ENCODE peak calls at places on chromosomes 11 and 22, in five cellular contexts. P is naive thymus-derived CD4-positive, alpha-beta T cell; I is CD4-positive, alpha-beta memory T cell; F is A673; U is Caco-2. X is an unnamed sample.

GRCh38 chr22:19903031-19903430 is 38.5 kb upstream of the COMT start:
- DNase-seq in P (no peak), F (no peak), U (no peak), I (no peak), X (no peak)

GRCh38 chr11:73072935-73073481 is 69.1 kb downstream of the FCHSD2 start:
- DNase-seq in P (peak; percentile 3), U (no peak), I (peak; percentile 9), F (peak; percentile 19), X (no peak)

GRCh38 chr11:8959546-8960166 is 4.6 kb downstream of the TMEM9B start:
- DNase-seq in U (peak; percentile 46), F (peak; percentile 66), I (peak; percentile 20), P (peak; percentile 27), X (no peak)

GRCh38 chr11:90840071-90840470 is 617.2 kb upstream of the CHORDC1 start:
- DNase-seq in F (no peak), I (no peak), P (no peak), U (no peak), X (no peak)

GRCh38 chr22:48897959-48898358 is 929.7 kb downstream of the BRD1 start:
- DNase-seq in U (no peak), P (no peak), F (no peak), I (no peak), X (no peak)

GRCh38 chr22:48900626-48901025 is 927.0 kb downstream of the BRD1 start:
- DNase-seq in P (no peak), I (no peak), U (no peak), F (no peak), X (no peak)

GRCh38 chr11:44575288-44575672 is 9.8 kb downstream of the CD82 start:
- DNase-seq in F (no peak), P (no peak), I (no peak), U (no peak), X (no peak)

GRCh38 chr11:88886796-88887195 is 179.0 kb downstream of the GRM5 start:
- DNase-seq in I (peak; percentile 28), P (no peak), U (peak; percentile 57), F (peak; percentile 22), X (peak; percentile 18)

GRCh38 chr11:76604652-76605241 is 65.8 kb downstream of the LRRC32 start:
- DNase-seq in I (no peak), P (no peak), F (no peak), U (no peak), X (no peak)

GRCh38 chr11:46361283-46362145 is 14.3 kb downstream of the DGKZ start:
- DNase-seq in I (peak; percentile 58), F (peak; percentile 97), P (peak; percentile 69), U (no peak), X (peak; percentile 69)

GRCh38 chr11:106642331-106642730 is 375.9 kb downstream of the GUCY1A2 start:
- DNase-seq in F (no peak), P (no peak), U (no peak), I (no peak), X (no peak)

GRCh38 chr11:68142028-68142412 is 20.8 kb upstream of the CHKA start:
- DNase-seq in P (peak; percentile 12), F (no peak), I (peak; percentile 6), U (no peak), X (peak; percentile 19)

GRCh38 chr22:48140261-48140660 is 1377.8 kb downstream of the TBC1D22A start:
- DNase-seq in U (no peak), P (no peak), I (no peak), F (no peak), X (no peak)

GRCh38 chr11:94884322-94884721 is 89.0 kb downstream of the CWC15 start:
- DNase-seq in U (no peak), F (no peak), P (no peak), I (no peak), X (no peak)

DNA sequence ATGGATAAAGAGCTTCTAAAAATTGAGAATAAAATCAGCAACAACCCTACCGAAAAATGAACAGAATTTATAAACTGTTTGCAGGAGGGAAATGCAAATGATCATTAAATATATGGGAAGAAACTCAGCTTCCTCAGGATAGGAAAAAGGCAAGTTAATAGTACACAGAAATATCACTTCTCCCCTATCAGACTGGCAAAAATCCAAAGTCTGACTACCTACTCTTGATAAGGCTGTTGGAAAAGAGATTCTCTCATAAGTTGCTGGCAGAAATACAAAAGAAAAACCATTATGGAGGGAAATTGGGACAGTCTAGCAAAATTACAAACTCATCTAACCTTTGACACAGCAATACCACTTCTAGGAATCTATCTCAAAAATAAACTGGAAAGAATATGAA is 100.9 kb upstream of the LDLRAD3 start:
- DNase-seq in I (no peak), P (no peak), F (no peak), U (no peak), X (no peak)
- H3K4me1 ChIP-seq in I (no peaks in the 10 kb centered on the region), P (no peaks in the 10 kb centered on the region), F (peaks cover 6% of the 10 kb centered on the region), U (no peaks in the 10 kb centered on the region), X (no peaks in the 10 kb centered on the region)

GRCh38 chr11:131833371-131833770 is 463.0 kb downstream of the NTM start:
- DNase-seq in F (no peak), P (no peak), U (no peak), I (no peak), X (no peak)

GRCh38 chr11:131823772-131824171 is 453.4 kb downstream of the NTM start:
- DNase-seq in P (no peak), I (no peak), F (no peak), U (no peak), X (no peak)

GRCh38 chr11:131827440-131827839 is 457.0 kb downstream of the NTM start:
- DNase-seq in I (no peak), F (no peak), P (no peak), U (no peak), X (no peak)

GRCh38 chr11:131824766-131825165 is 454.4 kb downstream of the NTM start:
- DNase-seq in I (no peak), F (no peak), U (no peak), P (no peak), X (no peak)

DNA sequence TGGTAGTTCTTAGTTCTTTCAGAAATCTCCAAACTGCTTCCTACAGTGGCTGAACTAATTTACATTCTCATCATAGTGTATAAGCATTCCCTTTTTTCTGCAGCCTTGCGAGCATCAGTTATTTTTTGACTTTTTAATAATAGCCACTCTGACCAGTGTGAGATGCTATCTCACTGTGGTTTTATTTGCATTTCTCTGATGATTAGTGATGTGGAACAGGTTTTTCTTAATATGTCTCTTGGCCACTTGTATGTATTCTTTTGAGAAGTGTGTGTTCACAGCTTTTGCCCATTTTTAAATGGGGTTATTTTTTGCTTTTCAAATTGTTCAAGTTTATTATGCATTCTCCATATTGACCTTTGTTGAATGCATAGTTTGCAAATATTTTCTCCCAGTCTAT is 459.3 kb downstream of the NTM start:
- DNase-seq in F (no peak), U (no peak), I (no peak), P (no peak), X (no peak)
- H3K4me3 ChIP-seq in F (no peak overlapping the region), U (no peak overlapping the region), I (no peak overlapping the region), P (no peak overlapping the region), X (no peak overlapping the region)

GRCh38 chr22:44611880-44612496 is 90.0 kb upstream of the PRR5 start:
- DNase-seq in P (no peak), U (no peak), F (no peak), I (no peak), X (no peak)
- H3K9me3 ChIP-seq in P (no peaks in the 10 kb centered on the region), U (peaks cover 10% of the 10 kb centered on the region), F (peaks cover 5% of the 10 kb centered on the region), I (peaks cover 13% of the 10 kb centered on the region), X (no peaks in the 10 kb centered on the region)

DNA sequence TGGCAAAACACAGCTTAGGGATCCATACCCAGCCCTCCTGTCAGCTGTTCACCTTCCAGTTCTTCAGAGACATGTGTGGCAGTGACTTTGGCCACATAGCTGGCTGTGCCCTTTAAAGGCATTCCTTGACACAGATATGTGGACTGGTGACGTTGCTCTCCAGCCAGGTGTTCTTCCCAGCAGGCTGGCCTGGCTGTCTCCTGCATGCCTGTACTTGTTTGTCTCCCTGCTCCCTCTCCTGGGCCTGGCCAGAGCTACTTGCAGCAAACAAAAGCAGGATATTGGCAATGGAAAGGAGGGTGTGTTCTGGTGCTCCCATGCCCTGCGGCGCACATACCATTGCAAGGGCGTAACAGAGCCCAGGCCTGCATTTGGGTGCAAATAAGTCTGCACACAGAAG is 38.3 kb downstream of the PIK3IP1 start:
- DNase-seq in I (no peak), P (no peak), F (no peak), U (peak; percentile 82), X (no peak)
- H3K4me1 ChIP-seq in I (peaks cover 2% of the 10 kb centered on the region), P (peaks cover 3% of the 10 kb centered on the region), F (no peaks in the 10 kb centered on the region), U (peaks cover 46% of the 10 kb centered on the region), X (peaks cover 2% of the 10 kb centered on the region)

DNA sequence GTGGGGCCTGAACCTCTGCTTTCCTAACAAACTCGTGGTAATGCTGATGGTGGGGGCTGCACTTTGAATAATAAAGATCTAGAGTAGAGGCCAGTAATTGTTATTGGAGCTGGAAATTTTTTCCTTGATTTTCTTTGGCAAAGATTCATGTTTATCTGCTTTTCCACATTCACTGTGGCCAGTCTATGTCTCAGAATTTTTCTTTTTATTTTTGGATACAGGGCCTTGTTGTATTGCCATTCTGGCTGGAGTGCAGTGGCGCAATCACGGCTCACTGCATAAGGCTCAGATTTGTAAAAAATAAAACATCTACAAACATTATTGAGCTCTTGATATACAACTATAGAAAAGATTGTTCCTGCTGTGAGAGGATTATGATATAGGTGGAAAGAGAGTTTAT is 1.6 kb downstream of the TMEM135 start:
- DNase-seq in P (no peak), F (no peak), I (no peak), U (no peak), X (no peak)
- H3K4me3 ChIP-seq in P (no peak overlapping the region), F (peak overlapping the region; percentile 75), I (no peak overlapping the region), U (peak overlapping the region; percentile 83), X (no peak overlapping the region)

DNA sequence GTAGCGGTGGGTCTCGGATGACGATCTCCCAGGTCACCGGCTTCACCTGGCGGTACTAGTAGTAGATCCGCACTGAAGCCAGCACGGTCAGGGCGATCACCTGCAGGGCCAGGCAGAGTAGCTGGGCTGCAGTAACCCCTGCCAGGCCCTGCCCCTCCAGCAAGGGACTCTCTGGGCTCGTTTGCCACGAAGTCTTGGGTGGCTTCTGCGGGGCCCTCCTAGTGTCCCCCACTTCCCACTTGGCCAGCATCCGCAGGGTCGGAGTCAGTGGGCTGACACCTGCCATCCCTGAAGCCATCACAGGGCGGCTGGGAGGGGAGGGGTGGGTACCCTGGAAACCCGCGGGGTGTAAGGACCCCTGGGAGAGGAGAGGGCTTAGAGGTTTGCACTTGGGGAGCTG is 214.0 kb downstream of the OR4C45 start:
- DNase-seq in U (no peak), I (no peak), P (no peak), F (no peak), X (no peak)
- H3K9me3 ChIP-seq in U (no peaks in the 10 kb centered on the region), I (no peaks in the 10 kb centered on the region), P (no peaks in the 10 kb centered on the region), F (peaks cover 42% of the 10 kb centered on the region), X (no peaks in the 10 kb centered on the region)

X was measured in CD8-positive, alpha-beta T cell.